ENCODE peak calls at places on chromosome 10, in six cellular contexts. H is fibroblast of lung, A is transverse colon, U is heart right ventricle, O is astrocyte of the spinal cord, Q is epithelial cell of esophagus. B is an unnamed sample.

GRCh38 chr10:7811000-7811399 is 7.3 kb upstream of the TAF3 start:
- DNase-seq in H (no peak), A (no peak), U (no peak), O (no peak), Q (peak), B (no peak)

GRCh38 chr10:12503311-12503710 is 154.0 kb downstream of the CAMK1D start:
- DNase-seq in H (no peak), A (peak), U (no peak), O (no peak), Q (peak), B (no peak)

GRCh38 chr10:13859979-13860619 is 273.3 kb downstream of the PRPF18 start:
- DNase-seq in H (peak), A (no peak), U (no peak), O (no peak), Q (peak), B (no peak)

GRCh38 chr10:67883710-67884312 is 645 bp upstream of the SIRT1 start:
- DNase-seq in H (no peak), A (no peak), U (no peak), O (no peak), Q (no peak), B (peak)

GRCh38 chr10:131244836-131245235 is 66.7 kb downstream of the TCERG1L start:
- DNase-seq in H (no peak), A (no peak), U (no peak), O (no peak), Q (no peak), B (no peak)

GRCh38 chr10:78931333-78932083 is 137.3 kb upstream of the ZMIZ1 start:
- DNase-seq in H (peak), A (peak), U (peak), O (peak), Q (peak), B (peak)

GRCh38 chr10:34811968-34812514 is 3.1 kb downstream of the PARD3 start:
- DNase-seq in H (peak), A (no peak), U (no peak), O (peak), Q (no peak), B (no peak)

GRCh38 chr10:123381271-123381670 is 227.1 kb downstream of the BUB3 start:
- DNase-seq in H (peak), A (no peak), U (no peak), O (no peak), Q (peak), B (peak)

GRCh38 chr10:75544381-75544780 is 113.0 kb downstream of the LRMDA start:
- DNase-seq in H (peak), A (no peak), U (no peak), O (no peak), Q (no peak), B (no peak)

GRCh38 chr10:73816917-73817729 is 5.7 kb upstream of the NDST2 start:
- DNase-seq in H (peak), A (no peak), U (no peak), O (no peak), Q (no peak), B (no peak)

GRCh38 chr10:73815719-73816030 is 4.3 kb upstream of the NDST2 start:
- DNase-seq in H (no peak), A (no peak), U (no peak), O (no peak), Q (no peak), B (no peak)

GRCh38 chr10:73814276-73814895 is 3.0 kb upstream of the NDST2 start:
- DNase-seq in H (no peak), A (no peak), U (no peak), O (no peak), Q (no peak), B (no peak)

GRCh38 chr10:73813333-73813732 is 1.9 kb upstream of the NDST2 start:
- DNase-seq in H (no peak), A (no peak), U (no peak), O (no peak), Q (no peak), B (no peak)

DNA sequence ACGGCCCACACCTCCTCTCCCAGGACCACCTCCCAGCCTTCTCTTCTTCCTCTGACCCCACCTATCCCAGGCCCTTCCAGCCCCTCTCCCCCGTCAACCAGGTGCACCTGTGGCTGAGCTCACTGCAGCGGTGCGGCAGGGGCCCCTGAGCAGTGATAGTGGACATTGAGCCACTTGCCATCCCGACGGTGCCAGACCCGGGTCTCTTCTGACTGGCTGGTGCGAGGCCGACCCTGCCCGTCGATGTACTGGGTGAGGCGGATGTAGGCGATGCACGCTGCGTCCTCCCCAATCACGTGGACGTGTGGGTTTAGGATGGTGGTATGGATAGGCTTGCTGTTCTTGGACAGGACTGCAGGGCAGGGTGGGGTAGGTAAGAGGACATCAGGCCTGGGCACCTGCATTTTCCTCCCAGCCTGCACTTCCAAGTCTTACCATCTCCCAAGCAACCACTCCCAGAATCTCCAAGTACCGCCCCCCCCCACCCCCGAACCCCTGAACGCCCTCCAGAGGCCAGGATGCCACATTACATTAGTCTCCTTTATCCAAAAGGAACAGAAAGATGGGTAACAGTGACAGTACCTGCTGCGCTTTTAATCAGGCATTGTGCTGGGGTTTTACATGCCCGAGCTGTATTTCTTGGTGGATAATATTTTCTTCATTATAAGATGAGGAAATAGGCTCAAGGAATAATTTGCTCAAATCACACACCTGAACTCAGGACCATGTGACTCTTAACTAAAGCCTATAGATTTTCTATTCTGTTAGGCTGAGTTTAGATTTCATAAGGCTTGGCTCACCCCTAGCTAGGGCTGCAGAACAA is 3.7 kb upstream of the NDST2 start:
- DNase-seq in H (no peak), A (no peak), U (no peak), O (no peak), Q (peak), B (no peak)
- TF ChIP-seq CTCF in H (peak), A (peak), U (no peak), O (peak), Q (peak), B (peak)

GRCh38 chr10:43202657-43203490 is 64.0 kb downstream of the RASGEF1A start:
- DNase-seq in H (no peak), A (peak), U (peak), O (no peak), Q (peak), B (no peak)
- H3K4me3 ChIP-seq in H (no peak), A (peak), U (peak), O (peak), Q (peak), B (peak)

GRCh38 chr10:19629559-19629958 is 186.7 kb upstream of the PLXDC2 start:
- DNase-seq in H (peak), A (peak), U (peak), O (peak), Q (no peak), B (peak)
- TF ChIP-seq CTCF in H (peak), A (no peak), U (no peak), O (peak), Q (no peak), B (no peak)

GRCh38 chr10:101224910-101225823 is 4.1 kb downstream of the LBX1 start:
- DNase-seq in H (no peak), A (no peak), U (no peak), O (no peak), Q (no peak), B (no peak)

GRCh38 chr10:101226888-101227736 is 2.2 kb downstream of the LBX1 start:
- DNase-seq in H (no peak), A (no peak), U (no peak), O (no peak), Q (no peak), B (no peak)

GRCh38 chr10:101226506-101226887 is 2.8 kb downstream of the LBX1 start:
- DNase-seq in H (no peak), A (no peak), U (no peak), O (no peak), Q (no peak), B (no peak)

GRCh38 chr10:101224060-101224909 is 5.0 kb downstream of the LBX1 start:
- DNase-seq in H (no peak), A (no peak), U (no peak), O (no peak), Q (no peak), B (no peak)

GRCh38 chr10:101225846-101226361 is 3.4 kb downstream of the LBX1 start:
- DNase-seq in H (no peak), A (no peak), U (no peak), O (no peak), Q (no peak), B (no peak)
- H3K4me3 ChIP-seq in H (no peak), A (peak), U (no peak), O (no peak), Q (no peak), B (no peak)

DNA sequence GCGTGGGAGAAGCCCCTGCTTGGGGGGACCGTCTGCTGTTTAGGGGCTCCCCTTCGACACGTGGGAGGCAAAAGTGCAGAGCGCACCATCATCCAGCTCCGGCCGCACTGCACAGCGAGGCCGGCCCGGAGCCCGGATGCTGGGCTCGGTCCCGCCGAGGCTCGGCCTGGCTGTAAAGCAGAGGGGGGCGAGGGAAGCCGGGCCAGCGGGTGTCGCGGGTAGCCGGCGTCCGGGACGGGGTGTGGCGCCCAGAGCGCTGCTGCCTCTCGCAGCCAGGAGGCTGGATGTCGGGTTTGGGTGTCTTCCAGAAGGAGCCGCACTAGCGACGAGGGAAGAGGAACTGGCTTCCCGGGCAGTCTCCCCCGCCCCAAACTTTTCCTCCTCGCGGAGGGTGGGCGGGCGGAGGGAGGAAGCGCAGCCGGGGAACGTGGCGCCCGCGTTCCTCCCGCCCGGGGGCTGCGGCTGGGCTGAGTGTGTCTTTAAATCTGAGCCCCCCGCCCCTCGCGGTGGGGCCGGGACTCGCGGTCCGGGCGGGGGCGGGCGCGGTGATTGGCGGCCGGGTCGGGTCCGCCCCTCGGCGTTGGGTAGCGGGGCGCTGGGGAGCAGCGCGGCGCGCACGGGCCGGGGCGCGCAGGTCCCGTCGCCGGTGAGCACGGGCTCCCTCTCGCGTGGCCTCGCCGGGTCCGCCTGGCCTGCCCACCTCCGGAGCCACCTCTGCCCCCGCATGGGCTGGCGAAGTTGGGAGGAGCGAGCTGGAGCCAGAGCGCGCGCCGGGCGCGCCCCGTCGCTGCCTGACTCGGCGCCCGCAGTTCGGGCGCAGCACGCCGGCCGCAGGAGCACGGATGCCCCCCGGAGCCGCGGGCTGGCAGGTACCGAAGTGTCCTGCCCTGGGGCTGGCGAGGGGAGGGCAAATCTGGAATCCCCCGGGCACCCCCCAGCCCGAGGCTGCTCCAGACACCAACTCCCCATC is at the start of gene PALD1:
- DNase-seq in H (peak), A (peak), U (peak), O (peak), Q (no peak), B (no peak)
- TF ChIP-seq CTCF in H (no peak), A (peak), U (peak), O (peak), Q (no peak), B (no peak)

GRCh38 chr10:23194966-23195845 is 3.1 kb downstream of the PTF1A start:
- DNase-seq in H (no peak), A (no peak), U (no peak), O (no peak), Q (no peak), B (no peak)
- H3K4me3 ChIP-seq in H (no peak), A (no peak), U (peak), O (no peak), Q (no peak), B (no peak)

DNA sequence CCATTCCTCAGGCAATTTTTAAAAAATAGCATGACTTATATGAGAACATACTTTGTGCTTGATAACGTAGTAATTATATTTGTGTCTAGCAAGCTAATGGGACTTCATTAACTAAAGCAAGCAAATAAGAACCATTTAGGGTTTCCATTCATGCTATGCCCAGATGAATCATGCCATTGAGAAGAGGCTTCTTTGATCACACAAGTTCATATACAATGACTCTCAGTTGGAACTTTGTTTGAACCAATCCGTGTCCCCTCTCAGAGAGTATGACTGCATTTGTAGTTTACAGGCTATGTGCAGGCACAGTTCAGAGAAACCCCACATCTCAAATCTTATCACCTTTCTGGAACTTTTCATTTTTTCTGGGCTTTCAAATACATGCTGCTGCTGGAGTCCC is 614.2 kb downstream of the KCNMA1 start:
- DNase-seq in H (no peak), A (no peak), U (no peak), O (no peak), Q (no peak), B (no peak)
- TF ChIP-seq CTCF in H (no peak), A (no peak), U (no peak), O (no peak), Q (no peak), B (no peak)

DNA sequence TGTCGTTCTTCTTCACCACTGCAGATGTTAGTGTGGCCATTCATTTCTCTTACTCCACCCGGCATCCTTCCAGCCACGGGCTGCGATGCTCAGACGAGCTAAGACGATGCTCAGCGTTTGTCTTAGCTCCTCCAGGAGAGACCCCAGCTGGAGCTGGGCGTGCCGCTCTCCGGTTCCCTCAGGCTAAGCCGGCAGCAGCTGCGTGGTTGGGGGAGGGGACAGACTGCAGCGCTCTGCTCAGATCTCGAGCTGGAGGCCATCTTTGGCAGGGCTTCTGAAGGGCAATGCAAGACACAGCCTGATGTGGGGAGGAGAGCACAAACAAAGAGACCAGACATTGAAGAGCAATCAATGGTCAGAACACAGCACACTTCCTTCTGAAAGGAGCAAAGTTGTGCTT is 4.8 kb downstream of the INA start:
- DNase-seq in H (no peak), A (no peak), U (no peak), O (no peak), Q (no peak), B (no peak)
- H3K4me3 ChIP-seq in H (no peak), A (no peak), U (no peak), O (no peak), Q (no peak), B (no peak)

GRCh38 chr10:107213861-107214260 is 49.4 kb upstream of the SORCS1 start:
- DNase-seq in H (no peak), A (no peak), U (no peak), O (no peak), Q (no peak), B (no peak)

GRCh38 chr10:107215681-107216080 is 51.2 kb upstream of the SORCS1 start:
- DNase-seq in H (no peak), A (no peak), U (no peak), O (no peak), Q (no peak), B (no peak)

DNA sequence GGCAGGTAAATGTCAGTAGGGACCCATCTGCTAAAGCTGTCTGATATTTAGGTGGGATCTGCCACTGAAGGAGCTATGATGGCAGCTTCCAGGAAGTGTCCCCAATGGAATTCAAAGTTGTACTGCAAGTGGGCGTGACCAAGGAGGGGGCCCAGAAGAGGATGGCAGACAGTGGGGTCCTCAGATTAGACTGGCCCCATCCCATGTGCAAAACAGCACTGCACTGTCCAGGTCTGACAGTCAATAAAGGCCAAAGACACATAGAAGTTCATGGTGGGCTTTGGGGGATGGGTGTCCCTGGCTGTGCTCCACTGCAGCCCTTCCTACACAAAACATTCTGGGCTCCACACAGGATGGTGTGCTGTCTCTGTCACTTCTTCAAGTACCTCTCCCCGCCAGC is 49.8 kb upstream of the SORCS1 start:
- DNase-seq in H (no peak), A (no peak), U (no peak), O (no peak), Q (no peak), B (no peak)
- TF ChIP-seq CTCF in H (no peak), A (no peak), U (no peak), O (no peak), Q (no peak), B (no peak)

B was measured in AG09309.